ENCODE peak calls at places on chromosomes 6 and 20, in six cellular contexts. P, S, A, R, Z and C are unnamed samples.

GRCh38 chr6:76774750-76775396 is 688.4 kb downstream of the HTR1B start:
- DNase-seq in A (peak; percentile 0), R (peak; percentile 24), P (no peak), S (peak; percentile 68), Z (no peak), C (no peak)

GRCh38 chr6:161411265-161411944 is 137.5 kb upstream of the AGPAT4 start:
- DNase-seq in A (peak; percentile 63), Z (no peak), R (peak; percentile 56), S (no peak), P (no peak), C (no peak)

GRCh38 chr6:43456737-43457126 is 1.4 kb upstream of the DLK2 start:
- DNase-seq in S (no peak), P (no peak), R (no peak), A (no peak), Z (no peak), C (no peak)

GRCh38 chr20:11671015-11671511 is 246.6 kb upstream of the BTBD3 start:
- DNase-seq in R (no peak), A (no peak), P (no peak), S (no peak), Z (no peak), C (no peak)

GRCh38 chr6:6320901-6321300 is 439 bp upstream of the F13A1 start:
- DNase-seq in S (no peak), P (no peak), Z (no peak), R (no peak), A (peak; percentile 2), C (no peak)

GRCh38 chr6:90399970-90400369 is 103.3 kb upstream of the BACH2 start:
- DNase-seq in P (no peak), R (no peak), S (no peak), Z (no peak), A (no peak), C (no peak)

GRCh38 chr6:45163952-45164766 is 164.0 kb upstream of the RUNX2 start:
- DNase-seq in A (peak; percentile 66), P (no peak), R (no peak), S (no peak), Z (no peak), C (no peak)

GRCh38 chr6:108699290-108700041 is 138.7 kb downstream of the FOXO3 start:
- DNase-seq in P (peak; percentile 60), A (no peak), R (no peak), S (no peak), Z (no peak), C (no peak)

GRCh38 chr6:23244300-23244699 is 674.9 kb downstream of the HDGFL1 start:
- DNase-seq in A (peak; percentile 79), Z (no peak), R (peak; percentile 75), S (no peak), P (no peak), C (peak; percentile 58)

GRCh38 chr20:45346851-45347250 is 1.4 kb downstream of the SDC4 start:
- DNase-seq in P (no peak), S (no peak), A (peak; percentile 37), R (no peak), Z (no peak), C (no peak)

GRCh38 chr6:155026366-155027045 is 31.4 kb downstream of the TIAM2 start:
- DNase-seq in Z (no peak), R (peak; percentile 80), A (peak; percentile 85), P (peak; percentile 21), S (peak; percentile 92), C (peak; percentile 13)

GRCh38 chr6:14584450-14584849 is 466.9 kb downstream of the CD83 start:
- DNase-seq in S (no peak), R (no peak), P (no peak), A (peak; percentile 11), Z (no peak), C (no peak)

GRCh38 chr6:46815130-46815529 is 21.9 kb downstream of the MEP1A start:
- DNase-seq in P (no peak), Z (no peak), S (no peak), R (no peak), A (peak; percentile 3), C (no peak)

GRCh38 chr6:14544689-14545088 is 427.1 kb downstream of the CD83 start:
- DNase-seq in S (no peak), R (no peak), Z (no peak), P (no peak), A (no peak), C (no peak)

GRCh38 chr20:31987744-31988143 is 19.8 kb downstream of the XKR7 start:
- DNase-seq in P (no peak), Z (no peak), A (no peak), S (no peak), R (peak; percentile 8), C (no peak)

GRCh38 chr6:70136996-70137395 is 165.9 kb downstream of the COL9A1 start:
- DNase-seq in R (no peak), S (no peak), Z (no peak), P (no peak), A (no peak), C (no peak)

GRCh38 chr20:62804632-62805364 is at the start of gene OGFR:
- DNase-seq in S (peak; percentile 56), P (peak; percentile 72), R (no peak), Z (peak; percentile 73), A (peak; percentile 51), C (no peak)

GRCh38 chr20:11379257-11380011 is 538.3 kb upstream of the BTBD3 start:
- DNase-seq in R (peak; percentile 25), P (peak; percentile 18), S (no peak), Z (no peak), A (no peak), C (no peak)

GRCh38 chr6:143427109-143427817 is 23.2 kb downstream of the ADAT2 start:
- DNase-seq in Z (peak; percentile 63), P (peak; percentile 60), A (peak; percentile 84), S (peak; percentile 56), R (peak; percentile 75), C (peak; percentile 79)

GRCh38 chr6:166201878-166202277 is 34.2 kb upstream of the TBXT start:
- DNase-seq in P (no peak), R (no peak), S (no peak), Z (no peak), A (no peak), C (no peak)

GRCh38 chr6:158029668-158030230 is 48.1 kb downstream of the SYNJ2 start:
- DNase-seq in S (no peak), A (no peak), P (no peak), Z (no peak), R (no peak), C (no peak)

GRCh38 chr20:47330933-47331708 is 25.4 kb downstream of the ZMYND8 start:
- DNase-seq in S (peak; percentile 78), R (peak; percentile 78), A (peak; percentile 90), Z (no peak), P (no peak), C (no peak)

GRCh38 chr20:4781211-4781610 is 59.5 kb downstream of the PRND start:
- DNase-seq in A (no peak), P (no peak), Z (no peak), S (no peak), R (no peak), C (no peak)

GRCh38 chr6:142846883-142847287 is 98.1 kb downstream of the HIVEP2 start:
- DNase-seq in R (peak; percentile 95), A (peak; percentile 93), Z (no peak), P (peak; percentile 24), S (peak; percentile 25), C (peak; percentile 61)

GRCh38 chr6:52389264-52389625 is 27.3 kb downstream of the PAQR8 start:
- DNase-seq in P (no peak), Z (no peak), A (peak; percentile 42), R (no peak), S (no peak), C (no peak)

GRCh38 chr6:82955841-82956240 is 109.8 kb downstream of the UBE3D start:
- DNase-seq in R (peak; percentile 34), P (no peak), S (no peak), Z (no peak), A (peak; percentile 91), C (peak; percentile 67)

GRCh38 chr6:99195986-99196655 is 153.4 kb downstream of the FAXC start:
- DNase-seq in S (no peak), Z (no peak), A (no peak), P (no peak), R (no peak), C (no peak)

GRCh38 chr6:138421608-138422007 is 17.6 kb downstream of the HEBP2 start:
- DNase-seq in P (no peak), A (no peak), S (no peak), Z (no peak), R (no peak), C (no peak)

GRCh38 chr6:138424004-138424904 is 20.2 kb downstream of the HEBP2 start:
- DNase-seq in P (no peak), R (no peak), A (no peak), S (no peak), Z (no peak), C (no peak)

GRCh38 chr6:138421089-138421488 is 17.1 kb downstream of the HEBP2 start:
- DNase-seq in P (no peak), Z (no peak), A (no peak), S (no peak), R (no peak), C (no peak)

GRCh38 chr6:138420356-138420755 is 16.3 kb downstream of the HEBP2 start:
- DNase-seq in Z (no peak), R (no peak), A (no peak), P (no peak), S (no peak), C (no peak)

DNA sequence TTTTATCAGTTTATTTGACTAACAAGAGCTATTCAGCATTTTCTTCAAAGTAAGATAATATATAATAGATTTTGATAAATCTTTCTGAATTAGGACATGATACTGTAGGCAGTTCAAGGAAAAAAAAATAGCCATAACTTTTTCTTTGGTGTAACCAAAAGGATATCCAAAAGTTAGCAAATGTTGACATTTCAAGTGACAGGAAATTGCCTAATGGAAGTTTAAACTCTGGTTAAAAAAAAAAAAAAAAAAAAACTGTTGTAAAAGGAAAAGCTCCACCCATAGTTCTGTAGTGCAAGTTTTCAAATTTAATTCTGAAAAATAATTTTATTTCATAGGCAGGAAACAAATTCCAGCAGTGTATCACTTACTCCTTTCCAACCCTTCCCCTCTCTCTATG is 18.8 kb downstream of the HEBP2 start:
- DNase-seq in S (no peak), R (no peak), Z (no peak), P (no peak), A (no peak), C (no peak)
- H3K27ac ChIP-seq in S (no peak overlapping the region), R (no peak overlapping the region), Z (no peak overlapping the region), P (no peak overlapping the region), A (no peak overlapping the region), C (no peak overlapping the region)

GRCh38 chr6:170402318-170403040 is 95.9 kb downstream of the FAM120B start:
- DNase-seq in R (no peak), Z (no peak), P (no peak), S (no peak), A (peak; percentile 6), C (no peak)
- H3K27ac ChIP-seq in R (no peak overlapping the region), Z (no peak overlapping the region), P (no peak overlapping the region), S (no peak overlapping the region), A (no peak overlapping the region), C (no peak overlapping the region)

DNA sequence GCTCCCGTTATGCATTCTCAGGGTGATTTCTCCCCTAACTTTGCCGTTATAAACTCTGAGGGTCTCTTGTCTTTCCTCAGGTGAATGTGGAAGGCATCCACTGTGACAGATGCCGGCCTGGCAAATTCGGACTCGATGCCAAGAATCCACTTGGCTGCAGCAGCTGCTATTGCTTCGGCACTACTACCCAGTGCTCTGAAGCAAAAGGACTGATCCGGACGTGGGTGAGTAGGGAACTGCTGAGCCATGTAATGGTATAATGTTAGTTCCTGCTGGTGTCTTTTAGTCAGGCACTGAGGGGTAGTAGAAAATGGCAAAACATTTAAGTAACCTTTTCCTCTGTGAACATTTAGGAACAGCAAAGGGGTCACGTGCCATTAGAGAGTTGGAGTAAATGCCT is 395.4 kb downstream of the ARHGAP18 start:
- DNase-seq in P (no peak), R (no peak), A (no peak), Z (no peak), S (no peak), C (no peak)
- H3K27ac ChIP-seq in P (no peak overlapping the region), R (no peak overlapping the region), A (no peak overlapping the region), Z (no peak overlapping the region), S (no peak overlapping the region), C (no peak overlapping the region)

GRCh38 chr6:136249811-136250685 is at the start of gene MTFR2:
- DNase-seq in P (peak; percentile 95), R (peak; percentile 99), A (peak; percentile 99), S (peak; percentile 98), Z (peak; percentile 95), C (peak; percentile 97)
- H3K27ac ChIP-seq in P (no peak within 1 kb of the TSS), R (peak within 1 kb of the TSS; percentile 35), A (peak within 1 kb of the TSS; percentile 74), S (no peak within 1 kb of the TSS), Z (peak within 1 kb of the TSS; percentile 52), C (peak within 1 kb of the TSS; percentile 59)